ENCODE peak calls at places on chromosome 1, in six cellular contexts. L is IMR-90, G is H9, X is mesenchymal stem cell, U is H1, S is trophoblast cell. P is an unnamed sample.

GRCh38 chr1:199733125-199733524 is 294.4 kb upstream of the NR5A2 start:
- DNase-seq in L (no peak), X (no peak), S (no peak), G (no peak), U (no peak), P (no peak)

GRCh38 chr1:121595089-121595488 is 410.3 kb downstream of the SRGAP2C start:
- DNase-seq in U (no peak), G (no peak), S (no peak), X (no peak), L (no peak), P (no peak)

GRCh38 chr1:106924360-106924759 is 132.1 kb upstream of the PRMT6 start:
- DNase-seq in U (peak; percentile 23), X (no peak), S (no peak), L (peak; percentile 33), G (peak; percentile 54), P (peak; percentile 37)

GRCh38 chr1:9735800-9736199 is 84.3 kb downstream of the PIK3CD start:
- DNase-seq in G (no peak), U (no peak), S (no peak), X (no peak), L (no peak), P (no peak)

GRCh38 chr1:205792946-205793673 is 17.8 kb upstream of the RAB29 start:
- DNase-seq in S (no peak), L (no peak), X (no peak), U (no peak), G (no peak), P (no peak)

GRCh38 chr1:83531910-83532309 is 467.0 kb downstream of the TTLL7 start:
- DNase-seq in L (no peak), X (no peak), G (no peak), U (no peak), S (no peak), P (no peak)

GRCh38 chr1:44220001-44220751 is 6.9 kb downstream of the DMAP1 start:
- DNase-seq in G (no peak), X (peak; percentile 92), U (no peak), S (no peak), L (peak; percentile 89), P (no peak)

GRCh38 chr1:101188311-101188710 is 48.5 kb upstream of the S1PR1 start:
- DNase-seq in U (no peak), X (no peak), G (no peak), L (peak; percentile 65), S (no peak), P (no peak)

GRCh38 chr1:161092621-161093028 is 3.3 kb upstream of the NECTIN4 start:
- DNase-seq in L (peak; percentile 43), G (no peak), U (no peak), X (no peak), S (peak; percentile 91), P (no peak)

GRCh38 chr1:18004257-18004656 is 103.3 kb upstream of the IGSF21 start:
- DNase-seq in X (no peak), U (no peak), S (no peak), L (no peak), G (no peak), P (no peak)

GRCh38 chr1:29210278-29211085 is 20.3 kb downstream of the MECR start:
- DNase-seq in L (no peak), X (peak; percentile 15), U (no peak), G (no peak), S (no peak), P (no peak)

GRCh38 chr1:6163191-6163972 is 16.7 kb downstream of the CHD5 start:
- DNase-seq in U (no peak), L (no peak), S (no peak), G (no peak), X (no peak), P (no peak)

GRCh38 chr1:110986407-110986891 is 22.7 kb upstream of the LRIF1 start:
- DNase-seq in G (no peak), X (no peak), S (no peak), U (no peak), L (no peak), P (no peak)

GRCh38 chr1:21124846-21125245 is 51.9 kb downstream of the EIF4G3 start:
- DNase-seq in G (no peak), X (peak; percentile 85), U (no peak), L (peak; percentile 73), S (no peak), P (no peak)

GRCh38 chr1:194362327-194362726 is 1175.9 kb upstream of the B3GALT2 start:
- DNase-seq in U (no peak), X (no peak), L (no peak), G (no peak), S (no peak), P (no peak)

DNA sequence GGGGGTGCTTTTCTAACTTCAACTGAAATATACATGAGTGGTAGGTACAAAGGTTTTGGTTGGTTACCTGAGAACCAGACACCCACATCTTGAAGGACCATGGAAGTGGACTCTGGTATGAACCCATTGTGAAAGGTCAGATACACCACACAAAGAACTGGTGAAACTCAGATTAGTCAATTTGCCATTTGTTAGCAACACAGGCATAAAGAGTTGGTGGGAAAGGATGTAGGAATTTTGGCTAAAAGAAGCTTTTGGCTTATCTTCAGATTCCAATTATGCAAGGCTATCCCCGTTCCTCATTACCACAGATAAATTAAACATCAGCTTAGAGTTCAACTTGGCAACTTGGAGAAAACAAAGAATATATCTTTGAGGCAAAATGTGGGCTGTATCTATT is 87.0 kb upstream of the IRF2BP2 start:
- DNase-seq in S (no peak), U (no peak), X (no peak), G (no peak), L (peak; percentile 66), P (no peak)
- H2AFZ ChIP-seq in S (no peak overlapping the region), U (no peak overlapping the region), X (no peak overlapping the region), G (no peak overlapping the region), L (no peak overlapping the region), P (no peak overlapping the region)

GRCh38 chr1:23129846-23130245 is 38.8 kb downstream of the LUZP1 start:
- DNase-seq in G (no peak), S (no peak), U (no peak), L (no peak), X (no peak), P (no peak)

GRCh38 chr1:23124259-23125026 is 44.2 kb downstream of the LUZP1 start:
- DNase-seq in U (no peak), S (no peak), G (no peak), L (no peak), X (no peak), P (no peak)

GRCh38 chr1:23126200-23126599 is 42.5 kb downstream of the LUZP1 start:
- DNase-seq in L (no peak), X (no peak), U (no peak), S (no peak), G (no peak), P (no peak)

GRCh38 chr1:23125489-23125888 is 43.2 kb downstream of the LUZP1 start:
- DNase-seq in U (no peak), G (no peak), L (no peak), X (no peak), S (no peak), P (no peak)

GRCh38 chr1:23126801-23127200 is 41.9 kb downstream of the LUZP1 start:
- DNase-seq in X (peak; percentile 58), L (peak; percentile 87), S (peak; percentile 10), U (no peak), G (no peak), P (no peak)
- H3K14ac ChIP-seq in X (no peak overlapping the region), L (no peak overlapping the region), S (no peak overlapping the region), U (no peak overlapping the region), G (no peak overlapping the region), P (no peak overlapping the region)

GRCh38 chr1:203527013-203527412 is 33.1 kb downstream of the OPTC start:
- DNase-seq in U (no peak), X (no peak), G (no peak), S (no peak), L (no peak), P (no peak)
- H2AFZ ChIP-seq in U (no peak overlapping the region), X (no peak overlapping the region), G (no peak overlapping the region), S (no peak overlapping the region), L (no peak overlapping the region), P (no peak overlapping the region)

DNA sequence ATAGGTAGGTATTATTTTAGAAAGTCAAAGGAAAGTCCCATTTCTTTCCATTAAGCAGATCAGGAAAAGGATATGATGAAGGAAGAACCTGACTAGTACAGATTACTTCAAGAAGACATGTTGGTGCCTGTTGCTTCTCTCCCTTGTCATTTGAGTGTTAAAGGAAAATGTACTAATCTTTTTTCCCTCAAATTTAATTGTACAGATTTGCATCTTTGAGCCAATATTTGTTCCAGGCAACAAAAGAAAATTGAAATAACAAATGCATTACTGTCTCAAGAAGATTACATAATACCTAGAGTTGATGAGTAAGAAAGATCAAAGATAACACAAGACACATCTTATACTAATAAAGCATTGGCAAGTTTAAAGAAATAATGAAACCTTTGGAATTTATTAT is 566.9 kb upstream of the ZP4 start:
- DNase-seq in S (no peak), X (no peak), U (no peak), L (no peak), G (no peak), P (no peak)
- H3K14ac ChIP-seq in S (no peak overlapping the region), X (no peak overlapping the region), U (no peak overlapping the region), L (no peak overlapping the region), G (no peak overlapping the region), P (no peak overlapping the region)

GRCh38 chr1:11657654-11658053 is 3.0 kb downstream of the FBXO44 start:
- DNase-seq in X (no peak), S (no peak), U (no peak), G (no peak), L (no peak), P (no peak)

GRCh38 chr1:11654571-11655262 is at the start of gene FBXO44:
- DNase-seq in S (no peak), L (no peak), U (no peak), X (peak; percentile 23), G (peak; percentile 91), P (peak; percentile 54)

GRCh38 chr1:11653616-11654570 is at the start of gene FBXO2:
- DNase-seq in G (no peak), X (peak; percentile 49), U (no peak), S (peak; percentile 9), L (no peak), P (peak; percentile 51)

GRCh38 chr1:11653101-11653601 is 1.1 kb downstream of the FBXO2 start:
- DNase-seq in S (no peak), X (no peak), U (no peak), G (peak; percentile 60), L (peak; percentile 18), P (no peak)

GRCh38 chr1:11655263-11656079 is 794 bp downstream of the FBXO44 start:
- DNase-seq in G (no peak), S (no peak), X (no peak), L (no peak), U (no peak), P (no peak)
- H2AFZ ChIP-seq in G (no peak overlapping the region), S (no peak overlapping the region), X (no peak overlapping the region), L (peak overlapping the region; percentile 83), U (no peak overlapping the region), P (peak overlapping the region; percentile 75)

DNA sequence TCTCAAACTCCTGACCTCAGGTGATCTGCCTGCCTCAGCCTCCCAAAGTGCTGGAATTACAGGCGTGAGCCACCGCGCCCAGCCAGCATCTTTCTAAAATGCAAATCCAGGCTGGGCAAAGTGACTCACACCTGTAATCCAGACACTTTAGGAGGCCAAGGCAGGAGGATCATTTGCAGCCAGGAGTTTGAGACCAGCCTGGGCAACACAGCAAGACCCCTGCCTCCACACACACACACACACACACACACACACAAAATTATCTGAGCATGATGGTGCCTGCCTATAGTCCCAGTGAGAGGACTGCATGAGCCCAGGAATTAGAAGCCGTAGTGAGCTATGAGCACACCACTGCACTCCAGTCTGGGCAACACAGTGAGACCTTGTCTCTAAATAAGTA is 16.8 kb upstream of the PABPC4 start:
- DNase-seq in L (no peak), X (no peak), G (no peak), S (no peak), U (no peak), P (no peak)
- H3K14ac ChIP-seq in L (no peak overlapping the region), X (no peak overlapping the region), G (no peak overlapping the region), S (no peak overlapping the region), U (no peak overlapping the region), P (no peak overlapping the region)

GRCh38 chr1:163422738-163423404 is 101.1 kb downstream of the NUF2 start:
- DNase-seq in L (no peak), U (no peak), G (no peak), X (no peak), S (no peak), P (no peak)
- H2AFZ ChIP-seq in L (no peak overlapping the region), U (no peak overlapping the region), G (no peak overlapping the region), X (no peak overlapping the region), S (no peak overlapping the region), P (no peak overlapping the region)

P was measured in neuronal stem cell.